ENCODE peak calls at places on chromosome 12, in six cellular contexts. M is endothelial cell, L is GM12865, R is GM23338, V is astrocyte of the spinal cord, Y is hepatocyte. X is an unnamed sample.

GRCh38 chr12:64221656-64222010 is 463 bp downstream of the KICS2 start:
- DNase-seq in M (peak), L (peak), R (peak), V (peak), Y (peak), X (peak)

GRCh38 chr12:79451365-79451764 is 239.4 kb downstream of the PAWR start:
- DNase-seq in M (no peak), L (no peak), R (no peak), V (peak), Y (no peak), X (no peak)

GRCh38 chr12:124422570-124423523 is 128.0 kb downstream of the RFLNA start:
- DNase-seq in M (no peak), L (no peak), R (no peak), V (peak), Y (peak), X (no peak)

GRCh38 chr12:49933793-49934192 is 16.7 kb upstream of the AQP2 start:
- DNase-seq in M (no peak), L (no peak), R (no peak), V (peak), Y (no peak), X (no peak)

GRCh38 chr12:52766351-52767019 is 10.7 kb downstream of the KRT76 start:
- DNase-seq in M (no peak), L (no peak), R (no peak), V (no peak), Y (no peak), X (no peak)

GRCh38 chr12:11130999-11131398 is 3.4 kb downstream of the TAS2R30 start:
- DNase-seq in M (no peak), L (no peak), R (no peak), V (no peak), Y (no peak), X (no peak)

GRCh38 chr12:98007963-98008362 is 507.4 kb upstream of the TMPO start:
- DNase-seq in M (no peak), L (no peak), R (no peak), V (no peak), Y (no peak), X (no peak)

GRCh38 chr12:67943295-67943892 is 45.9 kb upstream of the IFNG-AS1 start:
- DNase-seq in M (peak), L (peak), R (peak), V (peak), Y (peak), X (peak)

GRCh38 chr12:57046947-57047890 is 2.7 kb downstream of the MYO1A start:
- DNase-seq in M (no peak), L (peak), R (no peak), V (no peak), Y (no peak), X (no peak)

GRCh38 chr12:95248604-95249355 is 31.2 kb downstream of the VEZT start:
- DNase-seq in M (no peak), L (no peak), R (peak), V (peak), Y (no peak), X (no peak)

GRCh38 chr12:96811083-96811482 is 96.0 kb upstream of the NEDD1 start:
- DNase-seq in M (no peak), L (no peak), R (no peak), V (peak), Y (peak), X (no peak)

GRCh38 chr12:105084251-105085250 is at the start of gene ALDH1L2:
- DNase-seq in M (peak), L (peak), R (peak), V (peak), Y (peak), X (peak)

GRCh38 chr12:78981-79380 is 12.4 kb downstream of the IQSEC3 start:
- DNase-seq in M (no peak), L (no peak), R (no peak), V (no peak), Y (no peak), X (no peak)

GRCh38 chr12:115199831-115200230 is 515.9 kb upstream of the TBX3 start:
- DNase-seq in M (no peak), L (no peak), R (no peak), V (peak), Y (no peak), X (no peak)

GRCh38 chr12:591167-591570 is 72.1 kb downstream of the NINJ2 start:
- DNase-seq in M (no peak), L (no peak), R (peak), V (no peak), Y (no peak), X (no peak)

GRCh38 chr12:9730011-9730410 is 2.9 kb downstream of the CLECL1 start:
- DNase-seq in M (no peak), L (peak), R (no peak), V (no peak), Y (no peak), X (no peak)

GRCh38 chr12:130671556-130671955 is 44.5 kb downstream of the RIMBP2 start:
- DNase-seq in M (no peak), L (no peak), R (no peak), V (no peak), Y (no peak), X (no peak)

GRCh38 chr12:83843531-83843930 is 1069.1 kb downstream of the SLC6A15 start:
- DNase-seq in M (no peak), L (no peak), R (no peak), V (peak), Y (no peak), X (no peak)

GRCh38 chr12:42686514-42687172 is 97.1 kb upstream of the PRICKLE1 start:
- DNase-seq in M (no peak), L (no peak), R (no peak), V (no peak), Y (no peak), X (no peak)

GRCh38 chr12:7108928-7109920 is at the start of gene C1RL:
- DNase-seq in M (peak), L (peak), R (peak), V (peak), Y (peak), X (peak)

GRCh38 chr12:61810486-61810885 is 449.7 kb upstream of the USP15 start:
- DNase-seq in M (no peak), L (no peak), R (peak), V (no peak), Y (no peak), X (no peak)

GRCh38 chr12:104057771-104058197 is 6.5 kb upstream of the HCFC2 start:
- DNase-seq in M (no peak), L (peak), R (peak), V (peak), Y (no peak), X (peak)

GRCh38 chr12:29901585-29901984 is 117.8 kb upstream of the TMTC1 start:
- DNase-seq in M (no peak), L (peak), R (peak), V (no peak), Y (no peak), X (no peak)

GRCh38 chr12:15788266-15789214 is 648 bp downstream of the EPS8 start:
- DNase-seq in M (peak), L (peak), R (peak), V (peak), Y (peak), X (peak)

GRCh38 chr12:119839201-119839600 is 37.9 kb downstream of the CIT start:
- DNase-seq in M (no peak), L (no peak), R (no peak), V (no peak), Y (no peak), X (no peak)

GRCh38 chr12:119829439-119829838 is 47.7 kb downstream of the CIT start:
- DNase-seq in M (no peak), L (peak), R (no peak), V (no peak), Y (no peak), X (peak)

GRCh38 chr12:119840617-119841016 is 36.5 kb downstream of the CIT start:
- DNase-seq in M (no peak), L (no peak), R (no peak), V (no peak), Y (no peak), X (no peak)

GRCh38 chr12:119838781-119839180 is 38.3 kb downstream of the CIT start:
- DNase-seq in M (no peak), L (no peak), R (no peak), V (no peak), Y (no peak), X (no peak)

GRCh38 chr12:119835068-119835467 is 42.1 kb downstream of the CIT start:
- DNase-seq in M (no peak), L (no peak), R (peak), V (no peak), Y (peak), X (no peak)
- TF ChIP-seq CTCF in M (no peak), L (no peak), R (peak), V (peak), Y (no peak), X (no peak)

DNA sequence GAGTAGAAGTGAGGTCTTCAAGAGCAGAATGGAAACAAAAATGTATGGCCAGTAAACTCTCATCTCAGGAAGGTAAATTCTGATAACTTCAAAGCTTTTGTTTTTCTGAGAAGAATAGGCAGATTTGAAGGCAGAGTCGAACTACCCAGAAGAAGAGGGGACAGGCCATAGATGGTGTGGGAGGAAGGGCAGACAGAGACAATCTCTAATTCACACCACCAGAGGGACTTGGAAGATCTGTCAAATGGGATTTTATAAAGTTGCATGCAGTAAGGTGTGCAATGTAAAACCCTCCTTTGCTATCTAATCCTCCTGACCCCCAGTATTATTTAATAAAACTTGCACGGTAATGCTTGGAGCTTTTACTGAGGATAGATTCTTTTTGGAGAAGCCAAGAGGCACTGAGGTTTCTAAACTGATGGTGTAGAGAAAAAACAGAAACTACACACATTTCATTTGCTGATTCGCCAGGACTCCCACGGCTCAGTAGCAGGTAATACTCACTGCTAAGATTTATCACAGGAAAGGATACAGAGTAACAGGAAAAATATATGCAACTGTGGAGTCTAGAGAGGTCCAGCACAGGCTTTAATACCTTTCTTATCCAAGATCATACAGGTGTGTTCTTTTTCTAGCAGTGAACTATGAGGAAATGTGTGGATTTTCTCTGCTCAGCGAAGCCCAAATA is 18.3 kb downstream of the SLC38A2 start:
- DNase-seq in M (no peak), L (no peak), R (peak), V (no peak), Y (no peak), X (no peak)
- TF ChIP-seq CTCF in M (no peak), L (peak), R (peak), V (no peak), Y (no peak), X (no peak)

GRCh38 chr12:121383601-121384019 is 16.3 kb upstream of the RNF34 start:
- DNase-seq in M (no peak), L (no peak), R (no peak), V (no peak), Y (no peak), X (no peak)
- TF ChIP-seq CTCF in M (peak), L (no peak), R (peak), V (peak), Y (peak), X (no peak)

GRCh38 chr12:26771861-26772260 is 61.1 kb downstream of the ITPR2 start:
- DNase-seq in M (no peak), L (no peak), R (no peak), V (no peak), Y (no peak), X (no peak)
- TF ChIP-seq CTCF in M (no peak), L (no peak), R (no peak), V (no peak), Y (no peak), X (no peak)

GRCh38 chr12:110613771-110614684 is at the start of gene TCTN1:
- DNase-seq in M (peak), L (peak), R (peak), V (peak), Y (peak), X (peak)
- TF ChIP-seq CTCF in M (no peak), L (no peak), R (no peak), V (no peak), Y (no peak), X (no peak)

GRCh38 chr12:62817556-62818271 is 117.2 kb downstream of the PPM1H start:
- DNase-seq in M (no peak), L (no peak), R (no peak), V (peak), Y (no peak), X (no peak)
- TF ChIP-seq CTCF in M (no peak), L (no peak), R (no peak), V (peak), Y (no peak), X (no peak)

DNA sequence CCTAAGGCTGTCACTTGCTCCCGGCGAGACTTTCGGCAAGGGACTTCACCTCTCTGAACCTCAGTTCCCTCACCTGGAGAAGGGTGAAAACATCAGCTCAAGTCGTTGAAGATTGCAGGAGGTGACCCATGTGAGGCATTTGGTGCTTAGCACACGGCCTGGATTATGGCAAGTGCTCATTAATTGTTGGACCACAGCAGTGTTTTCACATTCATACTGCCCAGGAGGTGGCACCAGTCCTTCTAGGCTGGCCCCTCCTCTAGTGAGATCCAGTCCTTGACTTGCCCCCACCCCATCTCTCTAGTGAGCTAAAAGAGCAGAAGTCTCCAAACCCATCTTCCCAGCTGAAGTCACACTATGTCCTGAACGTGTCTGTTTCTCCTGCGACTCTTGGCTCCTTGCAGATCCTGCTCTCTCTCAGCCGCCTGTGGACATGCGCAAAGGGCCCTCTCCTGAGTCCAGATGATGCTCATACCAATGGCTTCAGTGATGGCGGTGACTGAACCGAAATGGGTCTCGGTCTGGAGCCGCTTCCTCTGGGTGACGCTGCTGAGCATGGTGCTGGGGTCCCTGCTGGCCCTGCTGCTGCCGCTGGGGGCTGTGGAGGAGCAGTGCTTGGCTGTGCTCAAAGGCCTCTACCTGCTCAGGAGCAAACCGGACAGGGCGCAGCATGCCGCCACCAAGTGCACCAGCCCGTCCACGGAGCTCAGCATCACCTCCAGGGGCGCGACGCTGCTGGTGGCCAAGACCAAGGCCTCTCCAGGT is 1.6 kb downstream of the FICD start:
- DNase-seq in M (no peak), L (peak), R (peak), V (no peak), Y (no peak), X (no peak)
- TF ChIP-seq CTCF in M (no peak), L (no peak), R (peak), V (no peak), Y (no peak), X (no peak)

GRCh38 chr12:20420557-20420956 is 52.2 kb downstream of the PDE3A start:
- DNase-seq in M (no peak), L (no peak), R (no peak), V (no peak), Y (no peak), X (no peak)
- TF ChIP-seq CTCF in M (no peak), L (no peak), R (no peak), V (no peak), Y (no peak), X (no peak)

DNA sequence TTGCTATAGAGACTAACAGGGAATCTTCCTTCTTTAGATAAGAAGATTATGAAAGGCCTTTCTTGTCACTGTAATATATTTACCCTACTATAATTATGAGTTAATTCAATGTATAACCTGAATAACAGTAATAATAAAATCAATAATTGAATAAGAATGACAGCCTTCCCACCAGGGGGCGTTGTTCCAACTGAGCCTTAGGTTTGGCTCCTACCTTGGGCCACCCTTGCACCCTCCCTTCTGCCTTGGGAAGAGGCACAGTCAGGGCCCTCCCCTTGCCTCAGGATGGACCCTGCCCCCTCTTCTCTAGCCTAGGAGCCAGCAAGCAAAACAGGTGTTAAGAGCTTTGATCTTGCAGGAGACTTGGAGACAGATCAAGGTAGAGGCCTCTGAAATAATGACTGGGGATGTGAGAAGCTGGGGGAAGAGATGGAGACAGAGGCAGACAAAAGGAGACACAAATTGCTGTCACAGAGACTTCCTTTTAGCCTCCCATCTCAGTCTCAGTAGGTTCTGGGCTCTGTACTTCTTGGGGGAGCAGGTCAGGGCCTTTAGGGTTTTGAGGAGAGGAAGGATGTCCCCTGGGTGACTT is 40.1 kb upstream of the CISTR start:
- DNase-seq in M (peak), L (peak), R (peak), V (no peak), Y (peak), X (peak)
- TF ChIP-seq CTCF in M (peak), L (peak), R (peak), V (peak), Y (peak), X (peak)

X was measured in GM20000.